ENCODE peak calls at places on chromosomes 5 and 9, in ten cellular contexts. E is GM10248, D is endothelial cell of umbilical vein, S is osteocyte, C is heart right ventricle, G is RWPE1, B is lower lobe of right lung, X is tibial artery, R is transverse colon, Z is colonic mucosa. J is an unnamed sample.

GRCh38 chr5:174533127-174533453 is 191.3 kb upstream of the MSX2 start:
- DNase-seq in E (no peak), D (no peak), S (no peak), C (no peak), G (no peak), B (no peak), X (no peak), R (no peak), Z (no peak), J (no peak)

GRCh38 chr9:9091387-9091786 is 1291.8 kb upstream of the DMAC1 start:
- DNase-seq in E (no peak), D (no peak), S (no peak), C (no peak), G (no peak), B (no peak), X (no peak), R (no peak), Z (no peak), J (no peak)

GRCh38 chr5:35237580-35238376 is 7.5 kb upstream of the PRLR start:
- DNase-seq in E (no peak), D (no peak), S (no peak), C (no peak), G (no peak), B (no peak), X (no peak), R (no peak), Z (peak), J (no peak)

GRCh38 chr9:116944714-116945534 is 257.8 kb downstream of the TRIM32 start:
- DNase-seq in E (no peak), D (no peak), S (no peak), C (no peak), G (peak), B (no peak), X (no peak), R (no peak), Z (no peak), J (no peak)

GRCh38 chr9:133991211-133991921 is 758 bp downstream of the VAV2 start:
- DNase-seq in E (no peak), D (peak), S (no peak), C (no peak), G (peak), B (peak), X (no peak), R (peak), Z (peak), J (no peak)

GRCh38 chr5:181190711-181191525 is 14.1 kb downstream of the TRIM7 start:
- DNase-seq in E (no peak), D (no peak), S (no peak), C (peak), G (no peak), B (peak), X (peak), R (peak), Z (peak), J (no peak)

GRCh38 chr9:38768351-38768761 is 48.4 kb upstream of the FAM240B start:
- DNase-seq in E (no peak), D (no peak), S (no peak), C (no peak), G (peak), B (no peak), X (no peak), R (no peak), Z (no peak), J (no peak)

GRCh38 chr5:127562252-127562651 is 44.8 kb downstream of the PRRC1 start:
- DNase-seq in E (no peak), D (peak), S (no peak), C (no peak), G (no peak), B (no peak), X (no peak), R (no peak), Z (no peak), J (no peak)

GRCh38 chr9:104775961-104776360 is 12.0 kb downstream of the NIPSNAP3B start:
- DNase-seq in E (no peak), D (no peak), S (no peak), C (no peak), G (no peak), B (no peak), X (no peak), R (no peak), Z (no peak), J (no peak)

GRCh38 chr5:177378884-177379883 is 5.0 kb upstream of the SLC34A1 start:
- DNase-seq in E (peak), D (no peak), S (no peak), C (no peak), G (peak), B (no peak), X (no peak), R (no peak), Z (no peak), J (peak)

GRCh38 chr9:94507531-94508258 is 47.2 kb upstream of the PCAT7 start:
- DNase-seq in E (no peak), D (no peak), S (no peak), C (no peak), G (no peak), B (no peak), X (no peak), R (no peak), Z (no peak), J (no peak)

GRCh38 chr9:100848731-100849130 is 179.8 kb upstream of the PLPPR1 start:
- DNase-seq in E (no peak), D (peak), S (no peak), C (no peak), G (no peak), B (no peak), X (no peak), R (no peak), Z (no peak), J (no peak)

GRCh38 chr5:119275146-119275872 is 80.5 kb upstream of the TNFAIP8 start:
- DNase-seq in E (no peak), D (no peak), S (no peak), C (no peak), G (peak), B (no peak), X (no peak), R (no peak), Z (no peak), J (peak)

GRCh38 chr9:115058175-115058574 is 59.8 kb downstream of the TNC start:
- DNase-seq in E (no peak), D (no peak), S (no peak), C (no peak), G (no peak), B (no peak), X (no peak), R (no peak), Z (no peak), J (peak)

GRCh38 chr9:114738581-114739316 is 56.8 kb upstream of the TEX48 start:
- DNase-seq in E (peak), D (peak), S (peak), C (peak), G (peak), B (peak), X (peak), R (peak), Z (peak), J (peak)

GRCh38 chr5:129049116-129049515 is 45.4 kb upstream of the ISOC1 start:
- DNase-seq in E (no peak), D (no peak), S (no peak), C (no peak), G (no peak), B (no peak), X (no peak), R (no peak), Z (no peak), J (no peak)

GRCh38 chr5:141518616-141519015 is 29.7 kb downstream of the PCDHGC5 start:
- DNase-seq in E (no peak), D (no peak), S (no peak), C (no peak), G (no peak), B (no peak), X (no peak), R (no peak), Z (no peak), J (no peak)

GRCh38 chr5:52657231-52657645 is 130.5 kb upstream of the ITGA1 start:
- DNase-seq in E (peak), D (peak), S (no peak), C (no peak), G (peak), B (no peak), X (no peak), R (no peak), Z (no peak), J (peak)

GRCh38 chr5:85921590-85921989 is 696.2 kb upstream of the COX7C start:
- DNase-seq in E (no peak), D (no peak), S (no peak), C (no peak), G (no peak), B (no peak), X (no peak), R (no peak), Z (no peak), J (no peak)

GRCh38 chr5:7202846-7203245 is 193.1 kb upstream of the ADCY2 start:
- DNase-seq in E (no peak), D (no peak), S (no peak), C (no peak), G (no peak), B (no peak), X (no peak), R (no peak), Z (no peak), J (no peak)

GRCh38 chr5:10556331-10556807 is 7.5 kb upstream of the ANKRD33B start:
- DNase-seq in E (no peak), D (no peak), S (no peak), C (no peak), G (peak), B (no peak), X (no peak), R (no peak), Z (no peak), J (peak)

GRCh38 chr9:83962165-83962564 is 17.9 kb downstream of the HNRNPK start:
- DNase-seq in E (no peak), D (no peak), S (no peak), C (no peak), G (peak), B (no peak), X (no peak), R (no peak), Z (no peak), J (peak)

GRCh38 chr5:150781706-150782614 is 3.4 kb downstream of the SMIM3 start:
- DNase-seq in E (no peak), D (no peak), S (no peak), C (peak), G (no peak), B (no peak), X (peak), R (peak), Z (peak), J (peak)

GRCh38 chr9:109640232-109641078 is 139.5 kb upstream of the PALM2AKAP2 start:
- DNase-seq in E (no peak), D (no peak), S (peak), C (peak), G (peak), B (peak), X (peak), R (peak), Z (no peak), J (no peak)

GRCh38 chr5:134905246-134905996 is 490 bp downstream of the PCBD2 start:
- DNase-seq in E (peak), D (peak), S (peak), C (peak), G (peak), B (no peak), X (peak), R (peak), Z (peak), J (peak)

GRCh38 chr9:131402738-131403492 is 9.0 kb downstream of the PRRC2B start:
- DNase-seq in E (no peak), D (peak), S (no peak), C (peak), G (peak), B (peak), X (peak), R (peak), Z (peak), J (peak)

GRCh38 chr5:170565077-170565476 is 61.3 kb downstream of the KCNIP1 start:
- DNase-seq in E (no peak), D (no peak), S (no peak), C (no peak), G (no peak), B (no peak), X (no peak), R (no peak), Z (no peak), J (no peak)

GRCh38 chr9:4850611-4851010 is 57.9 kb downstream of the RCL1 start:
- DNase-seq in E (no peak), D (no peak), S (no peak), C (no peak), G (no peak), B (no peak), X (peak), R (no peak), Z (no peak), J (no peak)

GRCh38 chr9:126482361-126483044 is 131.2 kb upstream of the LMX1B start:
- DNase-seq in E (no peak), D (no peak), S (no peak), C (no peak), G (no peak), B (peak), X (no peak), R (no peak), Z (no peak), J (no peak)

GRCh38 chr5:172707285-172708182 is 63.5 kb downstream of the DUSP1 start:
- DNase-seq in E (no peak), D (peak), S (no peak), C (no peak), G (peak), B (no peak), X (no peak), R (no peak), Z (no peak), J (peak)
- TF ChIP-seq CTCF in E (peak), D (peak), S (peak), C (peak), G (peak), B (peak), X (no peak), R (peak), Z (no peak), J (peak)

DNA sequence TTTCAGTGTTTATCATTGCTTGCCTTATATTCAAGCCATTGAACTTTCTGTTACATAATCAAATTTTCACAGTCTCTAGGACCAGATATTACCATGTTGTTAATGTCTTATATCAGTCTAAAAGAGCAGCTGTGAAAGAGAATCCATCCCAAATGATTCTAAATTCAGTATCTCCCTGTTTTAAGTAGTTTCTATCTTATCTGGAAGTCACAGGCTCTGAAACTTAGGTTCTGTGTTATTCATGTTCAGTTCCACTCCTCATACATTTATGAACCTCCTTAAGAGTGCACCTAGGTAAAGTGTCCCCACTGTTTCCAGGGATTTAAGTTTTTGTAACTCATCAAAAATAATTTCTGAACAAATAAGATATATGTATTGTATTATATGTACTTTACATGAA is 9.7 kb downstream of the LYRM7 start:
- DNase-seq in E (no peak), D (no peak), S (no peak), C (no peak), G (no peak), B (no peak), X (no peak), R (no peak), Z (no peak), J (no peak)
- TF ChIP-seq CTCF in E (no peak), D (no peak), S (no peak), C (no peak), G (no peak), B (no peak), X (no peak), R (no peak), Z (no peak), J (no peak)

GRCh38 chr9:123450096-123450495 is 94.1 kb downstream of the CRB2 start:
- DNase-seq in E (no peak), D (no peak), S (no peak), C (no peak), G (no peak), B (no peak), X (no peak), R (no peak), Z (no peak), J (no peak)

GRCh38 chr9:123445116-123445515 is 89.1 kb downstream of the CRB2 start:
- DNase-seq in E (no peak), D (no peak), S (no peak), C (no peak), G (no peak), B (no peak), X (no peak), R (no peak), Z (no peak), J (no peak)

GRCh38 chr9:123451011-123451410 is 95.0 kb downstream of the CRB2 start:
- DNase-seq in E (no peak), D (no peak), S (no peak), C (no peak), G (no peak), B (no peak), X (no peak), R (no peak), Z (no peak), J (no peak)

GRCh38 chr9:123445981-123446610 is 90.1 kb downstream of the CRB2 start:
- DNase-seq in E (no peak), D (no peak), S (no peak), C (no peak), G (peak), B (no peak), X (no peak), R (no peak), Z (no peak), J (no peak)

GRCh38 chr9:123448247-123448646 is 92.2 kb downstream of the CRB2 start:
- DNase-seq in E (no peak), D (no peak), S (no peak), C (no peak), G (no peak), B (no peak), X (no peak), R (no peak), Z (no peak), J (no peak)
- TF ChIP-seq CTCF in E (no peak), D (no peak), S (no peak), C (no peak), G (no peak), B (no peak), X (no peak), R (no peak), Z (no peak), J (no peak)

GRCh38 chr5:139575313-139575646 is 14.1 kb downstream of the UBE2D2 start:
- DNase-seq in E (no peak), D (no peak), S (no peak), C (no peak), G (no peak), B (no peak), X (no peak), R (no peak), Z (no peak), J (no peak)
- TF ChIP-seq CTCF in E (no peak), D (no peak), S (no peak), C (no peak), G (no peak), B (no peak), X (no peak), R (no peak), Z (no peak), J (peak)

DNA sequence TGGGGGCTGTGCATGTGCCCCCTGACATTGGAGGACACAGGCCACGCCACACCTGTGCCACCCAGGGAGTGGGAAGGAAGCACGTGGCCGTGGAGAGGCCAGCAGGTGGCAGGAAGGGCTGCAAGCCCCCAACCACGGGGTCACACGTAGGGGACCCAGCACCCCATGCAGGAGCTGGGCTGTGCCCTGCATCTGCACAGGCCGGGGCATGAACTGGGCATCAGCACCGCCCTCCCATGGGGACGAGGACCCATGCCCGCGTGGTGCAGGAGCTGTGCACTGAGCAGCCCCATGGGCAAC is 13.8 kb upstream of the CLPTM1L start:
- DNase-seq in E (no peak), D (no peak), S (no peak), C (no peak), G (no peak), B (no peak), X (no peak), R (no peak), Z (no peak), J (no peak)
- TF ChIP-seq CTCF in E (no peak), D (no peak), S (no peak), C (no peak), G (no peak), B (no peak), X (no peak), R (no peak), Z (no peak), J (no peak)

J was measured in HFFc6.